ENCODE peak calls at places on chromosomes 12 and 14, in four cellular contexts. Q is sigmoid colon; Z is MM.1S; A is CD8-positive, alpha-beta T cell. Y is an unnamed sample.

GRCh38 chr12:115451785-115452736 is 768.1 kb upstream of the TBX3 start:
- DNase-seq in Q (no peak), Z (peak), A (no peak), Y (peak)

GRCh38 chr12:79344855-79345840 is 345.6 kb downstream of the PAWR start:
- DNase-seq in Q (no peak), A (no peak), Z (peak), Y (peak)

GRCh38 chr14:34693228-34693939 is 21.0 kb downstream of the CFL2 start:
- DNase-seq in A (no peak), Z (no peak), Q (no peak), Y (no peak)

GRCh38 chr14:92589213-92589852 is 75.8 kb downstream of the RIN3 start:
- DNase-seq in Q (peak), A (no peak), Z (peak), Y (no peak)

GRCh38 chr12:128817115-128818015 is 6.4 kb downstream of the SLC15A4 start:
- DNase-seq in Q (peak), Z (no peak), A (no peak), Y (peak)

GRCh38 chr12:97292588-97292987 is 170.0 kb upstream of the RMST start:
- DNase-seq in Z (no peak), A (no peak), Q (no peak), Y (no peak)

GRCh38 chr12:1418144-1418543 is 176.2 kb downstream of the FBXL14 start:
- DNase-seq in Q (no peak), A (no peak), Z (no peak), Y (no peak)

GRCh38 chr12:7188557-7189397 is 709 bp upstream of the PEX5 start:
- DNase-seq in Q (peak), Z (peak), A (peak), Y (peak)

GRCh38 chr14:104708606-104709268 is 15.3 kb upstream of the ADSS1 start:
- DNase-seq in A (peak), Q (no peak), Z (peak), Y (peak)

GRCh38 chr14:22541721-22542120 is 47.3 kb downstream of the DAD1 start:
- DNase-seq in Q (no peak), A (no peak), Z (no peak), Y (no peak)

GRCh38 chr12:1130164-1130563 is 139.1 kb downstream of the ERC1 start:
- DNase-seq in Z (no peak), Q (no peak), A (no peak), Y (no peak)

GRCh38 chr12:11743748-11744147 is 94.3 kb downstream of the ETV6 start:
- DNase-seq in A (no peak), Q (no peak), Z (no peak), Y (no peak)
- H3K27ac ChIP-seq in A (no peak), Q (peak), Z (no peak), Y (no peak)

GRCh38 chr14:39033371-39033770 is 69.7 kb downstream of the SEC23A start:
- DNase-seq in Q (no peak), A (no peak), Z (no peak), Y (no peak)

GRCh38 chr14:39035336-39035735 is 67.7 kb downstream of the SEC23A start:
- DNase-seq in A (no peak), Q (no peak), Z (no peak), Y (no peak)

GRCh38 chr14:39038542-39038941 is 64.5 kb downstream of the SEC23A start:
- DNase-seq in Z (no peak), A (no peak), Q (no peak), Y (no peak)

GRCh38 chr14:39036760-39037159 is 66.3 kb downstream of the SEC23A start:
- DNase-seq in Q (no peak), Z (no peak), A (no peak), Y (no peak)

DNA sequence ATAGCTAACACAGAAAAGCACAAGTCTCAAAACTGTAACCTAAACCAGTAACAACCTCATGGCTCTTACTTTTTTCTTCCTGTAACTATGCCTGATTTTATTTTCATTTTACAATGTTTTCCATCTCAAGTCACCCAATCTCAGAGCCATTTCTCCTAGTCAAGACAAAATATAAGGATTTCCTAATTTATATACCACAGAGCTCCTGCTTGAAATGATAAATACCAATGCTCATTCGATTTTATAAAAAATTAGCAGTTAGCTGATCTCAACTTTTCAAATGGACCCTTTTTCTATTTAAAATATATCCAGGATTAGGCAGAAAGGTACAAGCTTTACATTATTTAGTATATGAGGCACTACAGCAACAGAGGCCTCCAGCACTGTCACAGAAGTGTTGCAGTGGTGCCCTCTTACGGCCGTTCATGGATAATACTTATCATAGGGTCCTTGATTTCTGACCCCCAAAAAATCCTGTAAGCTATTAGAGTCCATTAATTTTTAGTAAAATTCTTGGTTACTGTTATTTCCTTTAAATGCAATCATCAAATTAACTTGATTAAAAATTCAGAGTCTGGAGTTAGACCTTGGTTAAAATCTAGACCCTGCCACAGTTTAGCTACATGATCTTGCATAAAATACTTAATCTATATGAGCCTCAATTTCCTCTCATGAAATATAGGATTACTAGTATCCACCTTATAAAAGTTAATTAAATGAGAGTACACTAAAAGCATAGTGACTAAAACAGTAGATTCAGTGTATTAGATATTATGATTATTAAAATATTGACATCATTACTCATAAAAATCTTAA is 68.3 kb downstream of the SEC23A start:
- DNase-seq in Q (no peak), A (no peak), Z (no peak), Y (no peak)
- TF ChIP-seq CTCF in Q (no peak), A (no peak), Z (no peak), Y (no peak)

GRCh38 chr12:6067152-6067916 is 57.1 kb downstream of the VWF start:
- DNase-seq in A (no peak), Z (no peak), Q (no peak), Y (peak)

GRCh38 chr12:6065131-6065871 is 59.2 kb downstream of the VWF start:
- DNase-seq in A (no peak), Z (no peak), Q (no peak), Y (no peak)

GRCh38 chr12:6065872-6066217 is 58.6 kb downstream of the VWF start:
- DNase-seq in A (no peak), Q (no peak), Z (no peak), Y (no peak)

GRCh38 chr12:6068226-6068625 is 56.2 kb downstream of the VWF start:
- DNase-seq in A (no peak), Z (no peak), Q (no peak), Y (no peak)

DNA sequence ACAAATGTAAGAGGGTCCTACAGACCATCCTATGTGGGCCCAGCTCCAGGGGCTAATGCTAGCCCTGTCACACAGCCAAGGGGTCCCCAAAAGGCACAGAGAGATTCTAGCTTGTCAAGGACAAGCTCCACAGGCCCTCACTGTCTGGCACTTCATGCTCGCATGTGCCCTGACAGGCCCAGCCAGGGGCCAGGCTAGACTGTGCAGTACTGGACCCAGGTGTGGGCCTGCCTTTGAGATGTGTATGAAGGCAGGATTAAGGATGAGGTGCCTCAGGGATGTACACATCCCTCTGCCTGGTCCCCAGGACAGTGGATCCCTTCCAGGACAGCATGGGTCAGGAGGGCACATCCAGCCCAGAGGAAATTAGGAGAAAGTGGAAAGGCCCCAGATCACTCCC is 57.8 kb downstream of the VWF start:
- DNase-seq in Q (no peak), Z (no peak), A (no peak), Y (no peak)
- H3K27ac ChIP-seq in Q (no peak), Z (no peak), A (no peak), Y (no peak)

DNA sequence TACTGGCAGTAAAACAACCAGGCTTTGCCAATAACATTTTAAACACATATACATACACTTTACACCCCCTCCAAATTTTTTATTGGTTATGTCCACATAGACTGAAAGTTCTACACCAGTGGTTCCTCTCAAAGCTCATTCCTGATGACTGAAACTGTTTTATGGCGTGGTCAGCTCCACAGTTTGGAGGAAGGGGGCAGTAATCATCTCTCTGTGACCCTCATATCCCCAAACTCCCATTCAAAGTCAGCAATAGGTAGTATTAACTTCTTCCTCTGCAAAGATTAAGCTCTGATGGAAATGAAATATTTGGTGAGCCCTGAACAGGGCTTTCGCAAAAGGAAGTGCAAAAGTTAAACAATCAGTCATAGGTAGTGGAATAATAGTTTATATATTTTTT is 55.3 kb upstream of the DAAM1 start:
- DNase-seq in A (no peak), Z (no peak), Q (no peak), Y (no peak)
- TF ChIP-seq CTCF in A (no peak), Z (no peak), Q (no peak), Y (no peak)

GRCh38 chr12:10366875-10367274 is 23.0 kb downstream of the KLRK1 start:
- DNase-seq in Q (no peak), Z (no peak), A (no peak), Y (no peak)

GRCh38 chr12:10369557-10370150 is 20.2 kb downstream of the KLRK1 start:
- DNase-seq in Q (no peak), Z (no peak), A (no peak), Y (no peak)

GRCh38 chr12:10365716-10366433 is 24.0 kb downstream of the KLRK1 start:
- DNase-seq in Z (no peak), A (no peak), Q (no peak), Y (no peak)

GRCh38 chr12:10364839-10365681 is 24.8 kb downstream of the KLRK1 start:
- DNase-seq in Z (peak), A (no peak), Q (peak), Y (peak)

GRCh38 chr12:10368206-10369171 is 21.4 kb downstream of the KLRK1 start:
- DNase-seq in Z (no peak), Q (no peak), A (no peak), Y (no peak)
- H3K27ac ChIP-seq in Z (no peak), Q (peak), A (no peak), Y (no peak)

GRCh38 chr12:51269174-51270066 is 795 bp downstream of the SMAGP start:
- DNase-seq in Q (no peak), A (peak), Z (peak), Y (peak)
- TF ChIP-seq CTCF in Q (no peak), A (peak), Z (peak), Y (peak)

Y was measured in RWPE1.